ENCODE peak calls at places on chromosomes 13 and 19, in six cellular contexts. H, M, O, W, A and F are unnamed samples.

GRCh38 chr13:36666482-36667264 is 7.1 kb upstream of the SERTM1 start:
- DNase-seq in H (no peak), M (no peak), O (no peak), W (no peak), A (no peak), F (no peak)

GRCh38 chr13:101098873-101099272 is 317.4 kb downstream of the NALCN start:
- DNase-seq in H (no peak), M (no peak), O (no peak), W (no peak), A (no peak), F (no peak)

GRCh38 chr13:49454388-49455015 is 10.4 kb downstream of the SETDB2 start:
- DNase-seq in H (no peak), M (peak; percentile 6), O (no peak), W (no peak), A (no peak), F (no peak)

GRCh38 chr13:44489751-44490150 is 86.4 kb downstream of the TSC22D1 start:
- DNase-seq in H (no peak), M (no peak), O (no peak), W (no peak), A (no peak), F (no peak)

GRCh38 chr13:41117859-41118258 is 14.7 kb downstream of the KBTBD6 start:
- DNase-seq in H (no peak), M (no peak), O (no peak), W (no peak), A (no peak), F (no peak)

GRCh38 chr13:51241720-51242119 is 19.5 kb downstream of the FAM124A start:
- DNase-seq in H (no peak), M (no peak), O (no peak), W (no peak), A (no peak), F (no peak)

GRCh38 chr19:45211751-45212381 is 33.3 kb downstream of the BLOC1S3 start:
- DNase-seq in H (peak; percentile 73), M (no peak), O (no peak), W (peak; percentile 83), A (no peak), F (peak; percentile 33)

GRCh38 chr19:7925171-7925837 is 631 bp downstream of the CTXN1 start:
- DNase-seq in H (peak; percentile 37), M (peak; percentile 89), O (peak; percentile 91), W (peak; percentile 79), A (peak; percentile 71), F (peak; percentile 62)

GRCh38 chr13:23074054-23074805 is 106.5 kb upstream of the SGCG start:
- DNase-seq in H (no peak), M (no peak), O (no peak), W (no peak), A (no peak), F (no peak)

GRCh38 chr13:19817510-19818158 is 34.9 kb upstream of the PSPC1 start:
- DNase-seq in H (no peak), M (no peak), O (no peak), W (no peak), A (no peak), F (no peak)

GRCh38 chr13:97849305-97849704 is 104.2 kb upstream of the IPO5 start:
- DNase-seq in H (no peak), M (peak; percentile 73), O (no peak), W (no peak), A (no peak), F (no peak)

GRCh38 chr13:112674412-112675383 is 15.1 kb upstream of the ATP11A start:
- DNase-seq in H (no peak), M (no peak), O (no peak), W (no peak), A (no peak), F (no peak)

GRCh38 chr19:30118760-30119159 is 176.7 kb downstream of the URI1 start:
- DNase-seq in H (no peak), M (no peak), O (no peak), W (no peak), A (no peak), F (no peak)

GRCh38 chr13:57552441-57552840 is 79.1 kb upstream of the PCDH17 start:
- DNase-seq in H (no peak), M (no peak), O (no peak), W (no peak), A (no peak), F (no peak)

GRCh38 chr13:114106991-114107685 is 25.3 kb downstream of the RASA3 start:
- DNase-seq in H (no peak), M (no peak), O (no peak), W (peak; percentile 21), A (no peak), F (no peak)

GRCh38 chr19:16737909-16738308 is 18.3 kb downstream of the NWD1 start:
- DNase-seq in H (peak; percentile 59), M (no peak), O (no peak), W (no peak), A (peak; percentile 33), F (no peak)

GRCh38 chr19:16678498-16678897 is 17.6 kb downstream of the TMEM38A start:
- DNase-seq in H (no peak), M (no peak), O (no peak), W (no peak), A (no peak), F (no peak)

GRCh38 chr19:51726049-51726448 is 2.3 kb upstream of the HAS1 start:
- DNase-seq in H (peak; percentile 64), M (peak; percentile 40), O (peak; percentile 79), W (no peak), A (peak; percentile 39), F (no peak)

GRCh38 chr13:109871018-109871370 is 84.6 kb upstream of the IRS2 start:
- DNase-seq in H (no peak), M (no peak), O (no peak), W (no peak), A (no peak), F (no peak)

GRCh38 chr19:41916033-41916424 is 12.2 kb downstream of the ERFL start:
- DNase-seq in H (no peak), M (no peak), O (no peak), W (no peak), A (no peak), F (no peak)

GRCh38 chr13:24630121-24630520 is 50.1 kb upstream of the ATP12A start:
- DNase-seq in H (no peak), M (no peak), O (no peak), W (no peak), A (no peak), F (no peak)

GRCh38 chr19:4267901-4268815 is 10.9 kb upstream of the SHD start:
- DNase-seq in H (no peak), M (no peak), O (no peak), W (peak; percentile 66), A (peak; percentile 55), F (no peak)

GRCh38 chr13:76148926-76149325 is 512.8 kb downstream of the LMO7 start:
- DNase-seq in H (no peak), M (no peak), O (no peak), W (no peak), A (no peak), F (no peak)

GRCh38 chr13:98919566-98919965 is 58.3 kb downstream of the DOCK9 start:
- DNase-seq in H (no peak), M (no peak), O (no peak), W (no peak), A (no peak), F (no peak)

GRCh38 chr19:38324431-38324830 is 4.8 kb downstream of the KCNK6 start:
- DNase-seq in H (no peak), M (no peak), O (no peak), W (no peak), A (no peak), F (no peak)
- H3K27ac ChIP-seq in H (no peak overlapping the region), M (no peak overlapping the region), O (no peak overlapping the region), W (no peak overlapping the region), A (no peak overlapping the region), F (no peak overlapping the region)

DNA sequence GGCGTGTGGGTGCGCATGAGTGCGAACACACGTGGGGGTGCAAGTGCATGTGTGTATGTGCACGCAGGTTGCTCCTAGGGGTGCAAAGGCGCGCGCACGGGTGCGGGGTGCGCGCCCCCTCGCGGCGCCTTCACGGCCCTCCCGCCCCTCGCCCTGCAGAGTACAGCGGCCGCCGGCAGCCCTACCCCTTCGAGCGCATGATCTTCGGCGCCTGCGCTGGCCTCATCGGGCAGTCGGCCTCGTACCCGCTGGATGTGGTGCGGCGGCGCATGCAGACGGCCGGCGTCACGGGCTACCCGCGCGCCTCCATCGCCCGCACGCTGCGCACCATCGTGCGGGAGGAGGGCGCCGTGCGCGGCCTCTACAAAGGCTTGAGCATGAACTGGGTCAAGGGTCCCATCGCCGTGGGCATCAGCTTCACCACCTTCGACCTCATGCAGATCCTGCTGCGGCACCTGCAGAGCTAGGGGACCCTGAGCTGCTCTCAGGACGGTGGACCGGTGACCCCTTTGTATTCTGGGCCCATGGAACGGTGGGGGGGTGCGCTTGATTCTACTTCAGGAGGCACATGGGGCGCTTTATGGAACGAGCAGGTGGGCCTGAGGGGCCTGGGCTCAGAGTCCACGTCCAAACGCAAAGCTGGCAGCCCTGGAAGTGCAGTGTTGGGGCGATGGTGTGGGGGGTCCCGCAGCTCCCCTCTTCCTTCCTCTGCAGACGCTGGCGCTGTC is 27.7 kb downstream of the TMEM161A start:
- DNase-seq in H (no peak), M (peak; percentile 87), O (no peak), W (no peak), A (no peak), F (no peak)
- TF ChIP-seq CTCF in H (no peak), M (peak; percentile 50), O (no peak), W (no peak), A (peak; percentile 18), F (no peak)

GRCh38 chr13:74796126-74796643 is 662.0 kb upstream of the KLF12 start:
- DNase-seq in H (no peak), M (no peak), O (no peak), W (no peak), A (no peak), F (no peak)

GRCh38 chr13:74794582-74794981 is 660.4 kb upstream of the KLF12 start:
- DNase-seq in H (no peak), M (peak; percentile 16), O (no peak), W (no peak), A (no peak), F (no peak)

GRCh38 chr13:74795526-74795925 is 661.3 kb upstream of the KLF12 start:
- DNase-seq in H (no peak), M (no peak), O (no peak), W (no peak), A (no peak), F (no peak)

DNA sequence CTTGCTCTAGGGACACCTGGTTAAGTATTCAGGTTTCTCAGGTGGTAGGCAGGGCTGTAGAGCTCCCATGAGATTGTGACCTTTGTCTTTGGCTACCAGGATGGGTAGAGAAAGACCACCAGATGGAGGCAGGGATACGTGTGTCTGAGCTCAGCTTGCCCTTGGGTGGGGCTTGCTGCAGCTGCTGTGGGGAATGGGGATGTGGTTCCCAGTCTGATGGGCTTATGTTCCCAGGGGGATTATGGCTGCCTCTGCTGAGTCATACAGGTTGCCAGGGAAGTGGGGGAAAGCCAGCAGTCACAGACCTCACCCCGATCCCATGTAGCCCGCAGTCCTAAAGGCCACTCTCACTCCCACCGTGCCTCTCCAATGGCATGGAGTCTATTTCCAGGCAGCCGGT is 659.9 kb upstream of the KLF12 start:
- DNase-seq in H (no peak), M (no peak), O (no peak), W (no peak), A (no peak), F (no peak)
- H3K4me3 ChIP-seq in H (no peak overlapping the region), M (no peak overlapping the region), O (no peak overlapping the region), W (no peak overlapping the region), A (no peak overlapping the region), F (no peak overlapping the region)

DNA sequence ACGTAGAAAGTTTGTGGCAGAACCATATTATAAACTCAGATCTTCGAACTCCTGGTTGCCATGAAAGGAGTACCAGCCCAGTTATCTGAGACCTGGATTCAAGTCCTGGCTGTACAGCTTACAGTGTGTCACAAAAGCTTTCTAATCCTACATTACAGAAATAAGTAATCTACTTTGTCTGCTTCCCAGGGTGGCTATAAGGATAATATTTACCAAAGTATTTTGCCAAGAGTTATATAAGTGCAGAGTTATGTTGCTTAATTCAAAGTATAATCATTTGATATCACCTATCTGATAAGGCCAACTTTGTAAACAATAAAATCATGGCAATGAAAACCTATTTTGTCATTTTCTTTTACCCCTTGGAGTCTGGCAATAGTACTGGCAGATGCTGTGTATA is 381.6 kb downstream of the NDFIP2 start:
- DNase-seq in H (no peak), M (no peak), O (no peak), W (no peak), A (no peak), F (no peak)
- H3K27ac ChIP-seq in H (no peak overlapping the region), M (no peak overlapping the region), O (no peak overlapping the region), W (no peak overlapping the region), A (peak overlapping the region; percentile 14), F (no peak overlapping the region)